ENCODE peak calls at places on chromosome 1, in six cellular contexts. N is RCC 7860; F is stimulated activated CD4-positive, alpha-beta T cell treated with anti-CD3 and anti-CD28 coated beads, TNF-alpha, amount 100 ng/mL, for 1 hour; J is A549; K is left lobe of liver; W is HFFc6. D is an unnamed sample.

GRCh38 chr1:62276791-62277190 is 42.4 kb downstream of the KANK4 start:
- DNase-seq in K (no peak), F (no peak), J (no peak), N (no peak), W (no peak), D (no peak)

GRCh38 chr1:225691861-225692516 is 39.1 kb upstream of the ENAH start:
- DNase-seq in J (no peak), W (no peak), N (peak; percentile 95), K (no peak), F (no peak), D (peak; percentile 52)

GRCh38 chr1:153793261-153793972 is 18.2 kb downstream of the SLC27A3 start:
- DNase-seq in K (no peak), F (no peak), J (no peak), N (no peak), W (no peak), D (no peak)

GRCh38 chr1:162632743-162633326 is 571 bp downstream of the DDR2 start:
- DNase-seq in F (no peak), J (no peak), W (no peak), N (no peak), K (no peak), D (no peak)

GRCh38 chr1:109819365-109819764 is 55.6 kb upstream of the EPS8L3 start:
- DNase-seq in W (no peak), J (no peak), N (no peak), K (peak; percentile 38), F (no peak), D (no peak)

GRCh38 chr1:29164588-29164987 is 17.1 kb downstream of the SRSF4 start:
- DNase-seq in W (no peak), F (no peak), N (no peak), J (no peak), K (no peak), D (no peak)

GRCh38 chr1:179754031-179754624 is 11.0 kb downstream of the FAM163A start:
- DNase-seq in F (no peak), J (no peak), K (no peak), W (peak; percentile 74), N (no peak), D (peak; percentile 63)

GRCh38 chr1:170321113-170321512 is 175.4 kb downstream of the NTMT2 start:
- DNase-seq in W (no peak), F (no peak), K (no peak), N (no peak), J (no peak), D (no peak)

GRCh38 chr1:115840615-115841460 is at the start of gene NHLH2:
- DNase-seq in W (no peak), F (no peak), N (no peak), K (no peak), J (no peak), D (no peak)